ENCODE peak calls at places on chromosomes 11 and 22, in four cellular contexts. L is H1, J is K562, Q is HepG2. R is an unnamed sample.

GRCh38 chr11:27466363-27466762 is 6.2 kb downstream of the LGR4 start:
- DNase-seq in L (no peak), J (no peak), Q (no peak), R (no peak)

GRCh38 chr11:12704049-12704448 is 29.8 kb downstream of the TEAD1 start:
- DNase-seq in L (no peak), J (no peak), Q (no peak), R (no peak)

GRCh38 chr11:121485221-121485620 is 32.5 kb upstream of the SORL1-AS1 start:
- DNase-seq in L (no peak), J (no peak), Q (no peak), R (no peak)

GRCh38 chr11:64538501-64538951 is 52.5 kb upstream of the SLC22A12 start:
- DNase-seq in L (no peak), J (no peak), Q (no peak), R (no peak)

GRCh38 chr22:24926849-24927579 is 19.5 kb downstream of the LHFPL7 start:
- DNase-seq in L (no peak), J (no peak), Q (no peak), R (no peak)

GRCh38 chr11:114774599-114775365 is 96.5 kb downstream of the NXPE2 start:
- DNase-seq in L (peak), J (peak), Q (peak), R (peak)

GRCh38 chr11:116529681-116530080 is 243.1 kb downstream of the BUD13 start:
- DNase-seq in L (no peak), J (no peak), Q (no peak), R (no peak)

GRCh38 chr22:19216579-19216978 is 38.0 kb upstream of the SLC25A1 start:
- DNase-seq in L (no peak), J (no peak), Q (peak), R (no peak)

GRCh38 chr11:10488121-10488580 is 33.1 kb downstream of the AMPD3 start:
- DNase-seq in L (peak), J (no peak), Q (no peak), R (no peak)

GRCh38 chr11:87224486-87224885 is 186.8 kb downstream of the TMEM135 start:
- DNase-seq in L (no peak), J (no peak), Q (no peak), R (no peak)

GRCh38 chr11:9120659-9121350 is 29.4 kb upstream of the SCUBE2 start:
- DNase-seq in L (peak), J (peak), Q (no peak), R (peak)

GRCh38 chr11:121328967-121329653 is 36.5 kb downstream of the SC5D start:
- DNase-seq in L (no peak), J (no peak), Q (no peak), R (no peak)

GRCh38 chr11:32881286-32881685 is 11.3 kb upstream of the QSER1 start:
- DNase-seq in L (no peak), J (no peak), Q (no peak), R (no peak)

GRCh38 chr11:44788536-44789227 is 61.9 kb downstream of the TSPAN18 start:
- DNase-seq in L (no peak), J (no peak), Q (no peak), R (no peak)

GRCh38 chr22:19962909-19963806 is 21.5 kb upstream of the TXNRD2 start:
- DNase-seq in L (peak), J (no peak), Q (peak), R (no peak)

GRCh38 chr11:11028017-11028692 is 170.3 kb upstream of the ZBED5 start:
- DNase-seq in L (peak), J (peak), Q (peak), R (peak)

GRCh38 chr22:25777870-25778269 is 35.9 kb downstream of the MYO18B start:
- DNase-seq in L (no peak), J (no peak), Q (peak), R (peak)

GRCh38 chr22:22507743-22508273 is 734 bp downstream of the ZNF280B start:
- DNase-seq in L (no peak), J (no peak), Q (no peak), R (no peak)

GRCh38 chr22:45444168-45444567 is 30.7 kb downstream of the RIBC2 start:
- DNase-seq in L (no peak), J (no peak), Q (no peak), R (no peak)

GRCh38 chr22:43168416-43169309 is 17.3 kb downstream of the TSPO start:
- DNase-seq in L (no peak), J (no peak), Q (no peak), R (no peak)

GRCh38 chr22:50221410-50222300 is 20.8 kb downstream of the SELENOO start:
- DNase-seq in L (peak), J (no peak), Q (no peak), R (no peak)

GRCh38 chr11:12679471-12679870 is 5.2 kb downstream of the TEAD1 start:
- DNase-seq in L (no peak), J (no peak), Q (no peak), R (no peak)

GRCh38 chr11:74756571-74756970 is 7.9 kb downstream of the RNF169 start:
- DNase-seq in L (no peak), J (no peak), Q (peak), R (no peak)

GRCh38 chr11:76229690-76230240 is 23.5 kb upstream of the WNT11 start:
- DNase-seq in L (no peak), J (no peak), Q (no peak), R (no peak)

GRCh38 chr11:86244063-86244521 is 461 bp upstream of the EED start:
- DNase-seq in L (no peak), J (peak), Q (peak), R (peak)

GRCh38 chr22:46536559-46537220 is 730 bp downstream of the CELSR1 start:
- DNase-seq in L (peak), J (no peak), Q (no peak), R (no peak)

GRCh38 chr22:26763633-26764295 is 106.4 kb downstream of the MIAT start:
- DNase-seq in L (no peak), J (no peak), Q (peak), R (peak)

GRCh38 chr22:48760481-48761238 is 1067.0 kb downstream of the BRD1 start:
- DNase-seq in L (no peak), J (no peak), Q (no peak), R (no peak)

GRCh38 chr11:45266693-45267451 is 19.3 kb downstream of the SYT13 start:
- DNase-seq in L (peak), J (peak), Q (peak), R (no peak)

GRCh38 chr11:118900535-118901384 is 17.1 kb downstream of the CXCR5 start:
- DNase-seq in L (no peak), J (no peak), Q (no peak), R (no peak)

GRCh38 chr11:22130462-22131053 is 62.3 kb upstream of the ANO5 start:
- DNase-seq in L (peak), J (no peak), Q (no peak), R (no peak)

GRCh38 chr11:86955111-86955673 is at the start of gene FZD4:
- DNase-seq in L (peak), J (peak), Q (peak), R (peak)

GRCh38 chr11:132402056-132402684 is 1031.8 kb downstream of the NTM start:
- DNase-seq in L (peak), J (no peak), Q (no peak), R (no peak)

GRCh38 chr22:31244943-31245451 is 32.9 kb downstream of the LIMK2 start:
- DNase-seq in L (no peak), J (no peak), Q (no peak), R (no peak)
- TF ChIP-seq CEBPB in L (no peak), J (no peak), Q (no peak), R (no peak)

GRCh38 chr11:62340269-62340901 is 3.1 kb downstream of the ASRGL1 start:
- DNase-seq in L (peak), J (peak), Q (peak), R (peak)

GRCh38 chr11:62343822-62344609 is 6.8 kb downstream of the ASRGL1 start:
- DNase-seq in L (no peak), J (no peak), Q (no peak), R (no peak)

GRCh38 chr11:62345862-62346261 is 8.6 kb downstream of the ASRGL1 start:
- DNase-seq in L (no peak), J (no peak), Q (no peak), R (no peak)
- TF ChIP-seq RNF2 in L (no peak), J (no peak), Q (no peak), R (no peak)

GRCh38 chr11:15507592-15507991 is 392.9 kb downstream of the INSC start:
- DNase-seq in L (no peak), J (no peak), Q (no peak), R (no peak)

GRCh38 chr11:15505155-15505554 is 390.4 kb downstream of the INSC start:
- DNase-seq in L (no peak), J (no peak), Q (no peak), R (no peak)

GRCh38 chr11:15509082-15509481 is 394.4 kb downstream of the INSC start:
- DNase-seq in L (no peak), J (no peak), Q (no peak), R (no peak)
- TF ChIP-seq CEBPB in L (no peak), J (no peak), Q (no peak), R (no peak)

DNA sequence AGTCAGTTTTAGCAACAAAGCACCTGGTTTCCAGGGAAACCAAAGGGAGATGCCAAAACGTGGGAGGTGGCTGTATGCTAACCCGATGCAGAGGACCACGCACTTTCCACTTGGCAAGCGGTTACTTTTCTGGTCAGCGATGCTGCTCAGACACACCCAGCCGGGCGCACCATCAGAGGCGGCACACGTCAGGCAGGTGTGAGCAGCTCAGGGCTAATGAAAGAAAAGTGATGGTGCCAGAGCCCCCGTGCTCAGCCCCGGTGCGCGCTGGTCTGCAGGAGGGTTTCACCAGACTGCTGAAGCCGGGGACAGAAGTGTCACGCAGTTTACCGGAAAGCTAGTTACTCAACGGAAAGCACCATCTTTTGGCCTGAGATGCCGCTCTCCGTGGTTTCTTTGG is 5.7 kb downstream of the LTO1 start:
- DNase-seq in L (no peak), J (no peak), Q (no peak), R (no peak)
- TF ChIP-seq RNF2 in L (no peak), J (no peak), Q (no peak), R (no peak)

GRCh38 chr11:60971520-60971919 is at the start of gene CD6:
- DNase-seq in L (no peak), J (no peak), Q (no peak), R (no peak)
- TF ChIP-seq CEBPB in L (no peak), J (no peak), Q (no peak), R (no peak)

R was measured in A549.